ENCODE peak calls at places on chromosomes 7 and 10, in nine cellular contexts. X is epithelial cell of esophagus, Z is keratinocyte, Q is lower lobe of right lung, B is mucosa of descending colon, F is astrocyte of the cerebellum, O is AG04450, U is kidney epithelial cell, P is tibial artery. C is an unnamed sample.

GRCh38 chr10:99431190-99431549 is 746 bp upstream of the GOT1 start:
- DNase-seq in F (no peak), B (peak), X (peak), Z (no peak), O (no peak), U (no peak), Q (peak), P (peak), C (no peak)

GRCh38 chr7:129606801-129607200 is 4.7 kb upstream of the NRF1 start:
- DNase-seq in F (no peak), U (no peak), B (no peak), X (no peak), O (no peak), P (no peak), Q (no peak), Z (no peak), C (no peak)

GRCh38 chr7:22627136-22627535 is 99.9 kb upstream of the IL6 start:
- DNase-seq in Z (no peak), B (no peak), U (no peak), X (no peak), F (peak), P (no peak), O (no peak), Q (no peak), C (no peak)

GRCh38 chr10:32059472-32059871 is 3.2 kb upstream of the KIF5B start:
- DNase-seq in Z (no peak), X (no peak), Q (no peak), O (no peak), B (no peak), F (no peak), P (no peak), U (no peak), C (no peak)

GRCh38 chr7:139774376-139774775 is 3.4 kb downstream of the HIPK2 start:
- DNase-seq in Q (no peak), X (peak), Z (peak), U (no peak), B (no peak), F (no peak), P (no peak), O (peak), C (peak)

GRCh38 chr10:127069436-127069835 is 127.0 kb downstream of the INSYN2A start:
- DNase-seq in P (no peak), Q (no peak), U (no peak), Z (no peak), O (no peak), X (no peak), B (no peak), F (no peak), C (no peak)

GRCh38 chr7:132755538-132756481 is 179.5 kb upstream of the PLXNA4 start:
- DNase-seq in B (no peak), X (no peak), P (no peak), Z (no peak), Q (no peak), U (no peak), F (no peak), O (no peak), C (no peak)

GRCh38 chr7:146635200-146636032 is 518.8 kb downstream of the CNTNAP2 start:
- DNase-seq in Q (no peak), F (no peak), O (no peak), B (no peak), U (no peak), P (no peak), X (no peak), Z (no peak), C (no peak)

GRCh38 chr10:178208-178607 is 43.0 kb downstream of the ZMYND11 start:
- DNase-seq in O (no peak), X (peak), Q (no peak), B (no peak), F (peak), Z (no peak), U (peak), P (no peak), C (peak)

GRCh38 chr7:92402920-92403759 is 44.1 kb upstream of the GATAD1 start:
- DNase-seq in Z (no peak), X (peak), O (no peak), P (no peak), F (no peak), Q (no peak), U (no peak), B (no peak), C (no peak)

GRCh38 chr7:133794490-133794889 is 332.6 kb upstream of the LRGUK start:
- DNase-seq in O (no peak), B (no peak), U (no peak), F (no peak), P (no peak), Z (no peak), X (no peak), Q (no peak), C (no peak)

GRCh38 chr10:48482207-48482606 is 122.7 kb downstream of the ARHGAP22 start:
- DNase-seq in P (no peak), B (no peak), O (no peak), Z (no peak), U (no peak), Q (no peak), X (no peak), F (no peak), C (no peak)

GRCh38 chr10:91598211-91598981 is 34.5 kb downstream of the PPP1R3C start:
- DNase-seq in F (no peak), O (no peak), Q (no peak), Z (peak), U (peak), B (no peak), P (no peak), X (peak), C (no peak)

GRCh38 chr10:11506247-11506789 is 105.1 kb downstream of the USP6NL start:
- DNase-seq in O (no peak), Q (no peak), B (no peak), U (no peak), Z (no peak), F (no peak), X (no peak), P (no peak), C (no peak)

GRCh38 chr7:155293721-155294642 is 3.7 kb upstream of the INSIG1 start:
- DNase-seq in U (no peak), B (no peak), F (no peak), P (no peak), O (no peak), X (no peak), Q (no peak), Z (no peak), C (no peak)

GRCh38 chr7:139596626-139597025 is 73.1 kb downstream of the CLEC2L start:
- DNase-seq in Q (no peak), F (no peak), P (no peak), B (no peak), Z (no peak), U (no peak), X (no peak), O (no peak), C (no peak)

GRCh38 chr7:132182992-132183391 is 393.3 kb downstream of the PLXNA4 start:
- DNase-seq in Z (no peak), U (no peak), Q (no peak), X (no peak), B (no peak), F (no peak), P (no peak), O (no peak), C (no peak)

GRCh38 chr7:19202599-19202998 is 57.4 kb upstream of the FERD3L start:
- DNase-seq in Q (no peak), O (no peak), U (no peak), P (no peak), B (no peak), X (no peak), F (no peak), Z (no peak), C (no peak)

GRCh38 chr7:28191751-28192150 is 11.2 kb upstream of the JAZF1 start:
- DNase-seq in O (no peak), F (no peak), P (no peak), Z (no peak), X (no peak), Q (no peak), U (no peak), B (no peak), C (no peak)

GRCh38 chr10:21452203-21452602 is 73.3 kb downstream of the SKIDA1 start:
- DNase-seq in B (no peak), Z (no peak), Q (no peak), U (no peak), F (no peak), P (no peak), O (no peak), X (no peak), C (no peak)

GRCh38 chr7:124840435-124840834 is 74.8 kb upstream of the GPR37 start:
- DNase-seq in O (no peak), X (peak), Z (no peak), Q (no peak), B (no peak), F (no peak), U (no peak), P (no peak), C (no peak)

GRCh38 chr7:112213735-112214134 is 7.2 kb downstream of the ZNF277 start:
- DNase-seq in U (no peak), O (no peak), B (no peak), P (no peak), X (no peak), Q (no peak), Z (no peak), F (no peak), C (no peak)

GRCh38 chr7:108211382-108212201 is 81.4 kb upstream of the LAMB4 start:
- DNase-seq in P (no peak), Q (no peak), F (peak), X (peak), U (no peak), Z (no peak), B (no peak), O (no peak), C (no peak)

GRCh38 chr10:20267734-20268133 is 451.5 kb downstream of the PLXDC2 start:
- DNase-seq in X (no peak), Q (no peak), O (no peak), P (no peak), U (no peak), B (no peak), F (no peak), Z (no peak), C (no peak)

GRCh38 chr10:133180192-133180914 is 20.3 kb downstream of the KNDC1 start:
- DNase-seq in U (no peak), O (no peak), Z (no peak), Q (no peak), B (no peak), F (no peak), X (no peak), P (no peak), C (no peak)

GRCh38 chr10:118003146-118003545 is 43.6 kb downstream of the RAB11FIP2 start:
- DNase-seq in B (no peak), Q (no peak), F (no peak), U (no peak), O (no peak), X (no peak), P (no peak), Z (no peak), C (no peak)

GRCh38 chr10:14653271-14654161 is 121.2 kb downstream of the FAM107B start:
- DNase-seq in U (peak), B (no peak), O (peak), F (peak), P (no peak), Q (no peak), Z (peak), X (peak), C (peak)

GRCh38 chr7:99014113-99014985 is 129.6 kb downstream of the SMURF1 start:
- DNase-seq in B (no peak), F (no peak), Z (no peak), X (no peak), P (peak), U (no peak), O (no peak), Q (no peak), C (no peak)

GRCh38 chr10:57247271-57247670 is 886.2 kb upstream of the ZWINT start:
- DNase-seq in F (no peak), X (no peak), Z (no peak), Q (no peak), B (no peak), U (no peak), O (no peak), P (no peak), C (no peak)

GRCh38 chr7:105876964-105877601 is 684 bp upstream of the ATXN7L1 start:
- DNase-seq in B (peak), P (peak), F (no peak), Q (peak), U (no peak), O (no peak), Z (no peak), X (peak), C (no peak)

GRCh38 chr7:74482629-74483401 is 29.1 kb downstream of the GTF2IRD1 start:
- DNase-seq in Z (no peak), U (peak), F (peak), B (no peak), O (peak), X (peak), Q (no peak), P (no peak), C (peak)

GRCh38 chr7:74480861-74481417 is 27.2 kb downstream of the GTF2IRD1 start:
- DNase-seq in Q (peak), P (peak), X (peak), B (peak), U (no peak), O (peak), Z (no peak), F (no peak), C (peak)

GRCh38 chr7:74485611-74486010 is 31.9 kb downstream of the GTF2IRD1 start:
- DNase-seq in U (no peak), F (no peak), O (no peak), B (no peak), X (no peak), P (no peak), Q (no peak), Z (no peak), C (no peak)

GRCh38 chr7:74481458-74482324 is 28.0 kb downstream of the GTF2IRD1 start:
- DNase-seq in Q (no peak), O (no peak), X (no peak), Z (no peak), U (no peak), F (no peak), B (no peak), P (no peak), C (no peak)

DNA sequence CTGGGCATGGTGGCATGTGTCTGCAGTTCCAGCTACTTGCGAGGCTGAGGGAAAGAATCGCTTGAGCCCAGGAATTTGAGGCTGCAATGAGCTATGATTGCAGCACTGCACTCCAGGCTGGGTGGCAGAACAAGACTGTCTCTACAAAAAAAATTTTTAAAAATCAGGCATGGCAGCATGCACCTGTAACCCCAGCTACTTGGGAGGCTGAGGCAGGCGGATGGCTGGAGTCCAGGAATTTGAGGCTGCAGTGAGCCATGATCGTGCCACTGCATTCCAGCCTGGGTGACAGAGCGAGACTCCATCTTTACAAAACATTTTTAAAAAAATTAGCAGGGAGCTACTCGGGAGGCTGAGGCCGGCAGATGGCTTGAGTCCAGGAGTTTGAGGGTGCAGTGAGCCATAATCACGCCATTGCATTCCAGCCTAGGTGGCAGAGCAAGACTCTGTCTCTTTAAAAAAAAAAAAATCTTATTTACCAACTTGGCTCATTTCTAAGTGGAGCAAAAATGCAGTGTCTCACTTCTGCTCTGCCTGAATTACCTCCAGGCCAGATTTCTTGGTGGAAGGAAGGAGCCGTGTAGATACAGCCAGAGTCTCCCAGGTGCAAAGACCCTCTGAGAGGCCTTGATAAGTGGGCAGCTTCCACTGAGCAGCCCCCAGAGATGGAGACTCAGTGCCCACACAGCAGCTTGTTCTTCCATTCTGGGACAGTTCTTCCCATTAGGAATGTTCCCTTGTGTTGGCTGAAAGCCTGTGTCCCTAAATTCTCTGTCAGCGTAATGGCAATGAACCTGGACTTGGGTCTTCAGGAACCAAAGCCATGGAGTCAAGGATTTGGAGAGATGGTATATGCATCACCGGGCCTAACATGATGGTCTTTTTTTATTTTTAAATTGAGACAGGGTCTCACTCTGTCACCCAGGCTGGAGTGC is 30.0 kb downstream of the GTF2IRD1 start:
- DNase-seq in U (peak), Q (no peak), O (no peak), Z (no peak), B (no peak), X (peak), P (peak), F (no peak), C (peak)
- H3K4me3 ChIP-seq in U (no peak), Q (no peak), O (no peak), Z (no peak), B (no peak), X (no peak), P (peak), F (no peak), C (no peak)

GRCh38 chr7:44375926-44376342 is 50.5 kb upstream of the CAMK2B start:
- DNase-seq in Q (no peak), O (no peak), U (no peak), Z (no peak), B (no peak), P (no peak), X (no peak), F (no peak), C (no peak)

GRCh38 chr7:44374007-44374763 is 48.8 kb upstream of the CAMK2B start:
- DNase-seq in F (no peak), P (no peak), Z (no peak), Q (no peak), O (no peak), U (no peak), X (no peak), B (no peak), C (no peak)

GRCh38 chr7:44376429-44377133 is 51.2 kb upstream of the CAMK2B start:
- DNase-seq in Q (no peak), P (no peak), X (no peak), Z (no peak), U (no peak), O (no peak), F (no peak), B (no peak), C (no peak)

GRCh38 chr7:44377134-44377463 is 51.7 kb upstream of the CAMK2B start:
- DNase-seq in B (no peak), Q (no peak), P (no peak), Z (no peak), F (no peak), X (no peak), U (no peak), O (no peak), C (no peak)

DNA sequence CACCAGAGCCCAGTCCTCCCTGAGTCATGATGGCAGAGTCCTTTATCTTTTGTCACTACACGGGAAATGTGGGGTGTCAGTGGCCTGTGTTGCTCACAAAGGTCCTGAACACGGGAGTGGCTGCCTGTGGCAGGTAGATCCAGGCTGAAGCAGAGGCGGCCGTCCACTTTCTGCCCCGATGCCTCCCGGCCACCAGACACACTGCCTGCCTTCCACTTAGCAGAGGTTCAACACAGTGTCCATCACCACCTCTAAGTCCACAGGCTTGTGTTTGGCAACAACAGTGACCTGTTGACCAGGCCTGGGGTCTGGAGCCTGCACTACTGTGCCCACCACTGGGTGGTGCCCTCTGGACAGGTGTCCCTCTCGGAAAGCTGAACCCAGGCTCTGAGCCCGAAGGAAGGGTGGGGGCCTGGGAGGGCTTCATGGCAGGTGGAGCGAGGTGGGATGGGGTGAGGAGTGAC is 49.9 kb upstream of the CAMK2B start:
- DNase-seq in B (no peak), Q (no peak), Z (no peak), U (no peak), F (no peak), X (no peak), P (no peak), O (no peak), C (no peak)
- TF ChIP-seq CTCF in B (no peak), Q (peak), Z (peak), U (peak), F (no peak), X (no peak), P (no peak), O (no peak), C (peak)

GRCh38 chr7:900331-901040 is 24.1 kb downstream of the GET4 start:
- DNase-seq in B (no peak), U (no peak), O (no peak), Q (no peak), F (no peak), Z (no peak), X (no peak), P (no peak), C (no peak)

GRCh38 chr7:901041-901387 is 24.7 kb downstream of the GET4 start:
- DNase-seq in O (no peak), X (no peak), P (no peak), F (no peak), Q (no peak), Z (no peak), B (no peak), U (no peak), C (no peak)

GRCh38 chr7:899806-900205 is 23.5 kb downstream of the GET4 start:
- DNase-seq in P (no peak), Z (no peak), F (no peak), O (no peak), Q (no peak), U (no peak), X (no peak), B (no peak), C (no peak)

GRCh38 chr7:902996-903395 is 26.6 kb downstream of the GET4 start:
- DNase-seq in P (no peak), X (no peak), F (no peak), U (no peak), Q (no peak), B (no peak), O (no peak), Z (no peak), C (no peak)

DNA sequence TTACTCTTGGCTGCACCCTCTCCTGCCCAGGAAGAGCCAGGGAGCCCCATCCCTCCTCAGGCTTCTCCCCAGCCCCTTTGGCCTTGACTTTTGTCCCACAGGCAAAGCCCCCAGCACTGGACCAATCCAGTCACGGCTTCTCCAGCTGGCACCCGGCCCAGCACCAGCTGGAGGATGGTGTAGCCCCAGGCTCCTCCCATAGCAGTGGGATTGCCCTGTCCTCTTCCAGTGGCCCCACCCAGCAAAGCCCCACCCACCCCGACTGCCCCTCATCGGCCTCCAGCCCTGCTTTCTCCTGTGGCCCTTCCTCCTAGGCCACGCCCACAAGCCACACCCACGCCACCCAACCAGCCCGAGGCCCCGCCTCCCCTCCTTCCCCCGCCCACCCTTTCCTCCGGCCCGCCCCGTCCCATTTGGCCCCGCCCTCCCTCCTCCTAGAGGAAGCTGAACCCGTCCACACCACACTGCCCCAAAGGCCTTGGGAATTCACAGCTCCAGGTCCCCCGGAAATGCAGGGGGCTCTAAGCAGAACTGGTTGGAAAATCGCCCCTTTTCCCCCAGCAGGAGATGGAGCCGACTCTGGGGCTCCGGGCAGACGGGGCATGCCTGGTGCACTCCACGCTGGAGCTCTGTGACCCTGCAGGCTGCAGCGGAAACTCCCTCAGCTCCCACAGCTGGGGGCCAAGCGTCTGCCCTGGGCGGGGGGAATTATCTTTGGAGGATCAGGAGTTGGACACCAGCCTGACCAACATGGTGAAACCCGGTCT is 25.2 kb downstream of the GET4 start:
- DNase-seq in Q (peak), P (no peak), B (peak), X (peak), U (peak), Z (peak), F (peak), O (peak), C (no peak)
- H3K4me3 ChIP-seq in Q (no peak), P (no peak), B (no peak), X (no peak), U (no peak), Z (no peak), F (no peak), O (no peak), C (no peak)

DNA sequence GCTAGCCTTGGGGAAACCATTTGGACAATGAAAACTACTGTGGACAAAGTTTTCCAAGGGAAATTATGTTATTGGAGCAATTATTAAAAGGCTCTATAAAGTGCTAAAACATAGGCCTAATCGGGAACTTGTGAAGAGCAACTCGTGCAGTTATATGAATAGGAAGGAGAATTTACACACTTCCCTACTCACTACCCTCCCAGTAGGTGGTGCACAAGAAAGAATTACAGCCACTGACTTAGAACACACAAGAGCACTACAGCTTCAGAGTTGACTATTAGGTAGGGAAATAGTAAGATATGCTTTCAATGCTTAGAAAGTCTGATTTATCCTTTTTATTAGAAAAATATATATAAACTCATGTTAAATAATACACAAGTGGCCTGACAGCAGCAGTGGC is 47.2 kb downstream of the GSAP start:
- DNase-seq in X (peak), F (no peak), U (no peak), B (no peak), P (no peak), Z (no peak), O (no peak), Q (no peak), C (no peak)
- TF ChIP-seq CTCF in X (peak), F (no peak), U (no peak), B (no peak), P (no peak), Z (no peak), O (peak), Q (peak), C (peak)